ENCODE peak calls at places on chromosomes 13 and 19, in five cellular contexts. A is ascending aorta; Z is GM12878; I is CD8-positive, alpha-beta T cell; O is left lung. B is an unnamed sample. For H3K9me3, the result is how much of the 10 kb centered on the place peaks cover.

GRCh38 chr13:26619321-26619720 is 61.8 kb downstream of the WASF3 start:
- DNase-seq in A (no peak), Z (no peak), I (no peak), O (no peak), B (no peak)

GRCh38 chr19:6476896-6477431 is 4.6 kb downstream of the DENND1C start:
- DNase-seq in A (no peak), Z (no peak), I (no peak), O (no peak), B (no peak)

GRCh38 chr19:2613507-2614295 is 88.8 kb downstream of the GNG7 start:
- DNase-seq in A (no peak), Z (no peak), I (peak), O (peak), B (peak)

GRCh38 chr19:17092696-17093095 is 17.1 kb downstream of the MYO9B start:
- DNase-seq in A (no peak), Z (no peak), I (no peak), O (no peak), B (no peak)

GRCh38 chr19:11578342-11579142 is 1.1 kb upstream of the ACP5 start:
- DNase-seq in A (no peak), Z (no peak), I (peak), O (peak), B (peak)

GRCh38 chr19:42658148-42658547 is 63.4 kb upstream of the CEACAM8 start:
- DNase-seq in A (no peak), Z (no peak), I (no peak), O (no peak), B (no peak)

GRCh38 chr19:10450853-10451609 is 30.7 kb downstream of the PDE4A start:
- DNase-seq in A (no peak), Z (no peak), I (no peak), O (no peak), B (no peak)

GRCh38 chr13:105196052-105196451 is 1339.4 kb downstream of the EFNB2 start:
- DNase-seq in A (no peak), Z (no peak), I (no peak), O (no peak), B (no peak)

GRCh38 chr13:83184819-83185218 is 697.5 kb downstream of the SLITRK1 start:
- DNase-seq in A (no peak), Z (no peak), I (no peak), O (no peak), B (no peak)

GRCh38 chr19:56405062-56405461 is 930 bp downstream of the ZNF583 start:
- DNase-seq in A (no peak), Z (no peak), I (no peak), O (no peak), B (no peak)

GRCh38 chr13:107866007-107866665 is 349.2 kb downstream of the LIG4 start:
- DNase-seq in A (no peak), Z (no peak), I (no peak), O (peak), B (no peak)

GRCh38 chr13:73945371-73945770 is 188.8 kb downstream of the KLF12 start:
- DNase-seq in A (no peak), Z (no peak), I (no peak), O (no peak), B (no peak)

GRCh38 chr13:25217023-25217909 is 45.2 kb upstream of the AMER2 start:
- DNase-seq in A (no peak), Z (no peak), I (no peak), O (no peak), B (no peak)

GRCh38 chr13:73107459-73107858 is 48.7 kb downstream of the KLF5 start:
- DNase-seq in A (no peak), Z (no peak), I (no peak), O (no peak), B (no peak)

GRCh38 chr19:8517551-8518442 is 3.8 kb upstream of the ZNF414 start:
- DNase-seq in A (no peak), Z (no peak), I (peak), O (no peak), B (peak)

GRCh38 chr19:38853214-38853613 is 3.4 kb upstream of the HNRNPL start:
- DNase-seq in A (no peak), Z (no peak), I (no peak), O (no peak), B (no peak)

GRCh38 chr19:53960187-53960586 is 2.5 kb upstream of the CACNG8 start:
- DNase-seq in A (no peak), Z (no peak), I (no peak), O (no peak), B (no peak)

DNA sequence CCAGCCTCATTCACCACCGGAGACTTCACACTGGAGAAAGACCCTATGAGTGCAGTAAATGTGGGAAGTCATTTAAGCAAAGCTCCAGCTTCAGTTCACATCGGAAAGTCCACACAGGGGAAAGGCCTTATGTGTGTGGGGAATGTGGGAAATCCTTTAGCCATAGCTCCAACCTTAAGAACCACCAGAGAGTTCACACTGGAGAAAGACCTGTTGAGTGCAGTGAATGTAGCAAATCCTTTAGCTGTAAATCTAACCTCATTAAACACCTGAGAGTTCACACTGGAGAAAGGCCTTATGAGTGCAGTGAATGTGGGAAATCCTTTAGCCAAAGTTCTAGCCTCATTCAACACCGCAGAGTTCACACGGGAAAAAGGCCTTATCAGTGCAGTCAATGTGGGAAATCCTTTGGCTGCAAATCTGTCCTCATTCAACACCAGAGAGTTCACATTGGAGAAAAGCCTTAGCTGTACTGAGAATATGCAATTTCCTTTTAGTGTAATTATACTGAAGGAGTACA is 8.8 kb downstream of the ZNF211 start:
- DNase-seq in A (no peak), Z (no peak), I (no peak), O (no peak), B (no peak)
- H3K9me3 ChIP-seq in A (half or more), Z (under half), I (under half), O (half or more), B (under half)

GRCh38 chr19:52415711-52416110 is 13.2 kb upstream of the ZNF534 start:
- DNase-seq in A (no peak), Z (no peak), I (no peak), O (no peak), B (no peak)
- H3K9me3 ChIP-seq in A (half or more), Z (under half), I (half or more), O (half or more), B (under half)

GRCh38 chr13:113060557-113061270 is 44.9 kb upstream of the F7 start:
- DNase-seq in A (no peak), Z (no peak), I (no peak), O (peak), B (no peak)
- H3K9me3 ChIP-seq in A (under half), Z (under half), I (under half), O (under half), B (under half)

GRCh38 chr13:29174093-29174492 is 354.0 kb downstream of the MTUS2 start:
- DNase-seq in A (no peak), Z (no peak), I (no peak), O (no peak), B (no peak)

GRCh38 chr13:29175245-29175873 is 355.2 kb downstream of the MTUS2 start:
- DNase-seq in A (no peak), Z (no peak), I (no peak), O (no peak), B (no peak)

GRCh38 chr13:29165840-29166239 is 345.7 kb downstream of the MTUS2 start:
- DNase-seq in A (no peak), Z (no peak), I (no peak), O (no peak), B (no peak)

GRCh38 chr13:29171244-29171643 is 351.1 kb downstream of the MTUS2 start:
- DNase-seq in A (no peak), Z (no peak), I (no peak), O (no peak), B (no peak)

GRCh38 chr13:29170451-29171082 is 350.4 kb downstream of the MTUS2 start:
- DNase-seq in A (no peak), Z (no peak), I (no peak), O (no peak), B (no peak)
- H3K9me3 ChIP-seq in A (under half), Z (under half), I (under half), O (under half), B (under half)

GRCh38 chr19:22421797-22422196 is 349 bp downstream of the ZNF98 start:
- DNase-seq in A (no peak), Z (no peak), I (no peak), O (no peak), B (no peak)
- H3K9me3 ChIP-seq in A (under half), Z (under half), I (under half), O (half or more), B (under half)

GRCh38 chr13:111661776-111662175 is 341.3 kb downstream of the TEX29 start:
- DNase-seq in A (no peak), Z (no peak), I (peak), O (no peak), B (no peak)

GRCh38 chr13:111664060-111664459 is 343.6 kb downstream of the TEX29 start:
- DNase-seq in A (no peak), Z (no peak), I (no peak), O (no peak), B (no peak)

GRCh38 chr13:111663505-111663904 is 343.1 kb downstream of the TEX29 start:
- DNase-seq in A (no peak), Z (no peak), I (no peak), O (no peak), B (no peak)

GRCh38 chr13:111662451-111662850 is 342.0 kb downstream of the TEX29 start:
- DNase-seq in A (no peak), Z (no peak), I (no peak), O (no peak), B (no peak)

GRCh38 chr13:111662895-111663294 is 342.5 kb downstream of the TEX29 start:
- DNase-seq in A (no peak), Z (no peak), I (no peak), O (no peak), B (no peak)
- H3K9me3 ChIP-seq in A (under half), Z (under half), I (under half), O (under half), B (under half)